ENCODE peak calls at places on chromosomes 1 and 21, in four cellular contexts. R is IMR-90, L is NB4, E is ovary. Q is an unnamed sample.

GRCh38 chr1:75092141-75092540 is 42.0 kb upstream of the LHX8 start:
- DNase-seq in E (no peak), L (no peak), R (no peak), Q (no peak)

GRCh38 chr1:3139451-3139852 is 70.4 kb downstream of the PRDM16 start:
- DNase-seq in E (no peak), R (no peak), L (no peak), Q (no peak)

GRCh38 chr1:44584167-44584566 is 90.1 kb downstream of the TMEM53 start:
- DNase-seq in R (no peak), L (no peak), E (no peak), Q (no peak)

GRCh38 chr1:219660666-219661463 is 48.0 kb upstream of the ZC3H11B start:
- DNase-seq in R (peak; percentile 88), L (peak; percentile 85), E (peak; percentile 89), Q (peak; percentile 34)

GRCh38 chr21:31634993-31635392 is 24.5 kb upstream of the SOD1 start:
- DNase-seq in R (no peak), E (no peak), L (no peak), Q (no peak)

GRCh38 chr21:39182484-39183271 is 573 bp downstream of the PSMG1 start:
- DNase-seq in L (peak; percentile 11), E (no peak), R (no peak), Q (no peak)

GRCh38 chr1:176826265-176826664 is 338.2 kb downstream of the ASTN1 start:
- DNase-seq in E (no peak), R (no peak), L (no peak), Q (no peak)

GRCh38 chr21:42837421-42838211 is 41.7 kb downstream of the WDR4 start:
- DNase-seq in E (no peak), L (no peak), R (no peak), Q (no peak)

GRCh38 chr1:217857061-217857460 is 225.9 kb downstream of the SPATA17 start:
- DNase-seq in E (no peak), R (no peak), L (no peak), Q (no peak)

GRCh38 chr1:192401832-192402231 is 85.0 kb downstream of the RGS21 start:
- DNase-seq in R (peak; percentile 46), L (no peak), E (no peak), Q (no peak)

GRCh38 chr1:164619006-164619784 is 60.2 kb downstream of the PBX1 start:
- DNase-seq in R (no peak), L (no peak), E (no peak), Q (no peak)

GRCh38 chr1:244918422-244919319 is 54.3 kb upstream of the HNRNPU start:
- DNase-seq in R (peak; percentile 12), E (peak; percentile 53), L (peak; percentile 84), Q (peak; percentile 33)

GRCh38 chr1:202184750-202185460 is 8.7 kb upstream of the LGR6 start:
- DNase-seq in R (peak; percentile 83), E (peak; percentile 88), L (peak; percentile 84), Q (peak; percentile 80)

GRCh38 chr1:246427611-246428010 is 79.5 kb downstream of the SMYD3 start:
- DNase-seq in E (no peak), L (peak; percentile 34), R (peak; percentile 55), Q (no peak)

GRCh38 chr1:86423473-86423872 is 498 bp upstream of the CLCA2 start:
- DNase-seq in R (no peak), L (no peak), E (no peak), Q (no peak)
- TF ChIP-seq POLR2A in R (no peak), L (no peak), E (no peak), Q (no peak)

DNA sequence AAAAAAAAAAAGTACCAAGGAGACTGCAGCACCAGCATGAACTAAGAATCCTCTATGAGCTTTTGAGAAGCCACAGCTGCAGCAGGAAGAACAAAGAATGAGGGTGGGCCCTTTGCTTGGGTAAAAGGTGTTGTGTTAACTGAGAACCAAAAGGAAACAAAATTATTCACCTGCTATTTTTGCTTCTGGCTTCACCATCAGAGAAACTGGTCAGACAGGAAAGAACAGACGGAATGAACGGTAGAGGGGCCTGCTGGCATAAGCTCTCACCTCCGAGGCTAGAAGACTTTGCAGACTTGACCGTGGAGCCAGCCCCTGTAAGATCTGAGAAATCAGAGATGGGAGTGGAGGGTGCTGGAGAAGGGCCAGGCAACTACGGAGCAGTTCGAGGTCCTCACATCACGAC is 27.6 kb downstream of the IL10RB start:
- DNase-seq in E (no peak), R (no peak), L (no peak), Q (no peak)
- TF ChIP-seq POLR2A in E (no peak), R (no peak), L (no peak), Q (no peak)

GRCh38 chr1:226407199-226407496 is 745 bp downstream of the PARP1 start:
- DNase-seq in E (no peak), R (no peak), L (no peak), Q (no peak)
- TF ChIP-seq POLR2A in E (no peak), R (no peak), L (no peak), Q (no peak)

GRCh38 chr1:150213170-150214098 is 22.5 kb downstream of the ANP32E start:
- DNase-seq in E (peak; percentile 96), L (peak; percentile 97), R (peak; percentile 84), Q (peak; percentile 71)
- TF ChIP-seq POLR2A in E (peak; percentile 43), L (peak; percentile 57), R (peak; percentile 26), Q (peak; percentile 41)

GRCh38 chr1:110338200-110339039 is 757 bp upstream of the RBM15 start:
- DNase-seq in L (peak; percentile 99), R (no peak), E (peak; percentile 94), Q (peak; percentile 75)

GRCh38 chr1:110341146-110341871 is 2.1 kb downstream of the RBM15 start:
- DNase-seq in R (no peak), L (no peak), E (no peak), Q (no peak)

GRCh38 chr1:110339040-110339426 is at the start of gene RBM15:
- DNase-seq in E (peak; percentile 98), L (peak; percentile 99), R (peak; percentile 100), Q (peak; percentile 81)

GRCh38 chr1:110340207-110340468 is 961 bp downstream of the RBM15 start:
- DNase-seq in E (peak; percentile 60), R (no peak), L (no peak), Q (no peak)

GRCh38 chr1:110339427-110340206 is 440 bp downstream of the RBM15 start:
- DNase-seq in E (no peak), R (peak; percentile 54), L (peak; percentile 60), Q (peak; percentile 17)
- TF ChIP-seq POLR2A in E (peak; percentile 85), R (peak; percentile 82), L (peak; percentile 91), Q (peak; percentile 76)

GRCh38 chr1:151536499-151536898 is 3.6 kb upstream of the TUFT1 start:
- DNase-seq in R (no peak), L (no peak), E (no peak), Q (no peak)

GRCh38 chr1:151540982-151541377 is 871 bp downstream of the TUFT1 start:
- DNase-seq in E (peak; percentile 48), R (no peak), L (no peak), Q (no peak)

GRCh38 chr1:151537112-151537511 is 3.0 kb upstream of the TUFT1 start:
- DNase-seq in E (no peak), L (no peak), R (peak; percentile 99), Q (peak; percentile 94)

GRCh38 chr1:151540021-151540981 is at the start of gene TUFT1:
- DNase-seq in R (peak; percentile 89), L (peak; percentile 86), E (peak; percentile 95), Q (peak; percentile 81)

DNA sequence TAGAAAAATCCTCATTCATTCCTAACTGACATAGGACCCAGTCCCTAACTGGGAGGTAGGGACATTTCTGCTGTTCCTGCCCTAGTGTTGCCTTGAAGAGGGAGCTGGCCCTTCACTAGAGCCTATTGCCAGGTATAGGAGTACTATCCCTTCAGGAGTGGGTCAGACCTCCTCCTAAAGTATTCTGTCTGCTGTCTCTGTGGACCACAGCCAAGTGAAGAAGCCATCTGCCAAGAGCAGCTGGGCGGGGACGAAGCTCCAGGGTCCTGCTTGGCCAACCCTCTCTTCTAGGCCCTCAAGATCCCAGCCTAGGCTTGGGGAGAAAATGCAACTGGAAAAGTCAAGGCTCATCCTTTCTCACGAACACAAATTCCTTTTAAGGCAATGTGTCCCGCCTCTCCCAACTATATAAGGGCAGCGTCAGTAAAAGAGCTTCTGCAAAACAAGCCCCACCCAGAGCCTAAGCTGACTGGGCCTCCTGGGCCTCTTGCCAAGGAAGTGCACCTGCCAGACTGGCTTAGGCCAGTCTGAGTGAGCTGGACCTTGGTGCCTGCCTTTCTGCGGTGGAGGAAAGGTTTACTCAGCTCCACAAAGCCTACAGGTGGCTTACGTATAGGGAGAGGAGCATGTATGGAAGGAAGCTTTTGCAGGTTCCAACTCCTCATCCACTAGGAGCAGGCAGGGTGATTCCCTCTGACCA is 638 bp upstream of the TUFT1 start:
- DNase-seq in R (peak; percentile 96), E (peak; percentile 86), L (peak; percentile 68), Q (peak; percentile 80)
- TF ChIP-seq POLR2A in R (no peak), E (no peak), L (no peak), Q (no peak)

Q was measured in H54.